ENCODE peak calls at places on chromosomes 7 and 10, in eight cellular contexts. One of them, this sample, is unnamed.

GRCh38 chr7:120550494-120551048 is 277.6 kb downstream of the KCND2 start:
- DNase-seq in GM12878: no peak
- DNase-seq in GM12865: peak; percentile 38
- DNase-seq in AG09319: no peak
- DNase-seq in AG10803: peak; percentile 4
- DNase-seq in CD8-positive, alpha-beta T cell: no peak
- DNase-seq in retinal pigment epithelial cell: no peak
- DNase-seq in uterus: no peak
- DNase-seq in this sample: no peak

GRCh38 chr7:66844552-66845381 is 76.3 kb upstream of the TMEM248 start:
- DNase-seq in retinal pigment epithelial cell: peak; percentile 88
- DNase-seq in CD8-positive, alpha-beta T cell: peak; percentile 99
- DNase-seq in AG10803: peak; percentile 97
- DNase-seq in GM12865: peak; percentile 99
- DNase-seq in AG09319: peak; percentile 97
- DNase-seq in uterus: peak; percentile 100
- DNase-seq in GM12878: peak; percentile 92
- DNase-seq in this sample: peak; percentile 95

GRCh38 chr7:121447939-121448338 is 51.8 kb upstream of the FAM3C start:
- DNase-seq in AG10803: no peak
- DNase-seq in GM12878: no peak
- DNase-seq in uterus: no peak
- DNase-seq in retinal pigment epithelial cell: no peak
- DNase-seq in CD8-positive, alpha-beta T cell: no peak
- DNase-seq in AG09319: no peak
- DNase-seq in GM12865: no peak
- DNase-seq in this sample: no peak

GRCh38 chr7:1987084-1987535 is 245.6 kb downstream of the MAD1L1 start:
- DNase-seq in CD8-positive, alpha-beta T cell: no peak
- DNase-seq in uterus: no peak
- DNase-seq in AG10803: no peak
- DNase-seq in retinal pigment epithelial cell: no peak
- DNase-seq in AG09319: no peak
- DNase-seq in GM12865: no peak
- DNase-seq in GM12878: no peak
- DNase-seq in this sample: no peak

GRCh38 chr7:120554960-120555571 is 282.1 kb downstream of the KCND2 start:
- DNase-seq in GM12878: peak; percentile 45
- DNase-seq in GM12865: peak; percentile 76
- DNase-seq in uterus: peak; percentile 24
- DNase-seq in retinal pigment epithelial cell: peak; percentile 22
- DNase-seq in AG09319: peak; percentile 7
- DNase-seq in CD8-positive, alpha-beta T cell: no peak
- DNase-seq in AG10803: peak; percentile 36
- DNase-seq in this sample: peak; percentile 9

GRCh38 chr10:121041906-121042305 is 190.7 kb downstream of the WDR11 start:
- DNase-seq in GM12878: no peak
- DNase-seq in CD8-positive, alpha-beta T cell: no peak
- DNase-seq in retinal pigment epithelial cell: no peak
- DNase-seq in AG09319: no peak
- DNase-seq in GM12865: no peak
- DNase-seq in uterus: no peak
- DNase-seq in AG10803: no peak
- DNase-seq in this sample: no peak

GRCh38 chr7:64793106-64793755 is 997 bp upstream of the ZNF138 start:
- DNase-seq in retinal pigment epithelial cell: no peak
- DNase-seq in GM12878: no peak
- DNase-seq in GM12865: no peak
- DNase-seq in uterus: no peak
- DNase-seq in CD8-positive, alpha-beta T cell: no peak
- DNase-seq in AG10803: peak; percentile 1
- DNase-seq in AG09319: no peak
- DNase-seq in this sample: no peak

GRCh38 chr7:25851332-25852248 is 300.4 kb upstream of the NFE2L3 start:
- DNase-seq in CD8-positive, alpha-beta T cell: no peak
- DNase-seq in retinal pigment epithelial cell: peak; percentile 39
- DNase-seq in uterus: peak; percentile 93
- DNase-seq in AG10803: peak; percentile 76
- DNase-seq in GM12878: no peak
- DNase-seq in AG09319: no peak
- DNase-seq in GM12865: peak; percentile 76
- DNase-seq in this sample: no peak

GRCh38 chr7:30845426-30846135 is 66.1 kb upstream of the AQP1 start:
- DNase-seq in CD8-positive, alpha-beta T cell: no peak
- DNase-seq in AG09319: no peak
- DNase-seq in GM12865: no peak
- DNase-seq in GM12878: no peak
- DNase-seq in uterus: peak; percentile 57
- DNase-seq in retinal pigment epithelial cell: peak; percentile 44
- DNase-seq in AG10803: peak; percentile 58
- DNase-seq in this sample: no peak

GRCh38 chr7:80890391-80890790 is 28.5 kb downstream of the SEMA3C start:
- DNase-seq in GM12878: no peak
- DNase-seq in uterus: no peak
- DNase-seq in GM12865: no peak
- DNase-seq in retinal pigment epithelial cell: no peak
- DNase-seq in CD8-positive, alpha-beta T cell: no peak
- DNase-seq in AG10803: no peak
- DNase-seq in AG09319: no peak
- DNase-seq in this sample: no peak

GRCh38 chr10:51683031-51683830 is 16.2 kb downstream of the CSTF2T start:
- DNase-seq in CD8-positive, alpha-beta T cell: no peak
- DNase-seq in AG09319: peak; percentile 64
- DNase-seq in AG10803: peak; percentile 90
- DNase-seq in retinal pigment epithelial cell: no peak
- DNase-seq in GM12865: no peak
- DNase-seq in GM12878: no peak
- DNase-seq in uterus: no peak
- DNase-seq in this sample: no peak

GRCh38 chr7:95609277-95609971 is 13.1 kb upstream of the PDK4 start:
- DNase-seq in retinal pigment epithelial cell: no peak
- DNase-seq in AG09319: no peak
- DNase-seq in AG10803: peak; percentile 72
- DNase-seq in uterus: peak; percentile 55
- DNase-seq in GM12865: no peak
- DNase-seq in CD8-positive, alpha-beta T cell: no peak
- DNase-seq in GM12878: no peak
- DNase-seq in this sample: peak; percentile 24

GRCh38 chr7:142249918-142250317 is 7.9 kb downstream of the PRSS58 start:
- DNase-seq in AG10803: no peak
- DNase-seq in AG09319: no peak
- DNase-seq in uterus: no peak
- DNase-seq in CD8-positive, alpha-beta T cell: no peak
- DNase-seq in GM12878: no peak
- DNase-seq in GM12865: no peak
- DNase-seq in retinal pigment epithelial cell: no peak
- DNase-seq in this sample: no peak

GRCh38 chr10:5976689-5977470 is 463 bp downstream of the IL15RA start:
- DNase-seq in GM12865: peak; percentile 57
- DNase-seq in AG09319: peak; percentile 7
- DNase-seq in AG10803: peak; percentile 57
- DNase-seq in retinal pigment epithelial cell: no peak
- DNase-seq in CD8-positive, alpha-beta T cell: no peak
- DNase-seq in uterus: peak; percentile 66
- DNase-seq in GM12878: no peak
- DNase-seq in this sample: no peak

GRCh38 chr10:11373626-11374310 is 237.7 kb downstream of the USP6NL start:
- DNase-seq in retinal pigment epithelial cell: no peak
- DNase-seq in AG09319: no peak
- DNase-seq in GM12865: no peak
- DNase-seq in AG10803: no peak
- DNase-seq in GM12878: no peak
- DNase-seq in CD8-positive, alpha-beta T cell: no peak
- DNase-seq in uterus: no peak
- DNase-seq in this sample: no peak

GRCh38 chr7:127239814-127240213 is 12.9 kb downstream of the GRM8 start:
- DNase-seq in AG09319: no peak
- DNase-seq in GM12865: peak; percentile 20
- DNase-seq in GM12878: no peak
- DNase-seq in AG10803: no peak
- DNase-seq in uterus: no peak
- DNase-seq in retinal pigment epithelial cell: no peak
- DNase-seq in CD8-positive, alpha-beta T cell: no peak
- DNase-seq in this sample: no peak

GRCh38 chr7:2820508-2820934 is 23.6 kb downstream of the GNA12 start:
- DNase-seq in CD8-positive, alpha-beta T cell: no peak
- DNase-seq in AG09319: peak; percentile 78
- DNase-seq in AG10803: peak; percentile 97
- DNase-seq in GM12878: no peak
- DNase-seq in GM12865: no peak
- DNase-seq in retinal pigment epithelial cell: peak; percentile 57
- DNase-seq in uterus: peak; percentile 86
- DNase-seq in this sample: peak; percentile 73

GRCh38 chr10:6033954-6034353 is 28.2 kb downstream of the IL2RA start:
- DNase-seq in CD8-positive, alpha-beta T cell: no peak
- DNase-seq in AG10803: peak; percentile 68
- DNase-seq in AG09319: no peak
- DNase-seq in GM12878: no peak
- DNase-seq in GM12865: no peak
- DNase-seq in retinal pigment epithelial cell: peak; percentile 3
- DNase-seq in uterus: no peak
- DNase-seq in this sample: no peak

GRCh38 chr10:77833792-77834191 is 92.8 kb downstream of the DLG5 start:
- DNase-seq in CD8-positive, alpha-beta T cell: no peak
- DNase-seq in AG09319: no peak
- DNase-seq in retinal pigment epithelial cell: no peak
- DNase-seq in GM12878: no peak
- DNase-seq in GM12865: no peak
- DNase-seq in AG10803: no peak
- DNase-seq in uterus: no peak
- DNase-seq in this sample: no peak

GRCh38 chr10:71221586-71222202 is 9.3 kb downstream of the UNC5B start:
- DNase-seq in AG10803: no peak
- DNase-seq in retinal pigment epithelial cell: no peak
- DNase-seq in GM12878: no peak
- DNase-seq in GM12865: no peak
- DNase-seq in CD8-positive, alpha-beta T cell: no peak
- DNase-seq in uterus: no peak
- DNase-seq in AG09319: no peak
- DNase-seq in this sample: no peak

GRCh38 chr7:158682456-158682855 is 22.1 kb downstream of the NCAPG2 start:
- DNase-seq in AG10803: peak; percentile 28
- DNase-seq in CD8-positive, alpha-beta T cell: no peak
- DNase-seq in uterus: no peak
- DNase-seq in GM12865: no peak
- DNase-seq in AG09319: no peak
- DNase-seq in GM12878: no peak
- DNase-seq in retinal pigment epithelial cell: no peak
- DNase-seq in this sample: no peak

GRCh38 chr7:47666164-47666862 is 84.4 kb upstream of the TNS3 start:
- DNase-seq in uterus: no peak
- DNase-seq in retinal pigment epithelial cell: peak; percentile 80
- DNase-seq in CD8-positive, alpha-beta T cell: no peak
- DNase-seq in AG09319: no peak
- DNase-seq in GM12865: no peak
- DNase-seq in GM12878: no peak
- DNase-seq in AG10803: peak; percentile 43
- DNase-seq in this sample: no peak

GRCh38 chr7:81155654-81156373 is 237.0 kb upstream of the SEMA3C start:
- DNase-seq in GM12878: no peak
- DNase-seq in AG09319: no peak
- DNase-seq in uterus: no peak
- DNase-seq in AG10803: no peak
- DNase-seq in GM12865: no peak
- DNase-seq in retinal pigment epithelial cell: no peak
- DNase-seq in CD8-positive, alpha-beta T cell: no peak
- DNase-seq in this sample: no peak

DNA sequence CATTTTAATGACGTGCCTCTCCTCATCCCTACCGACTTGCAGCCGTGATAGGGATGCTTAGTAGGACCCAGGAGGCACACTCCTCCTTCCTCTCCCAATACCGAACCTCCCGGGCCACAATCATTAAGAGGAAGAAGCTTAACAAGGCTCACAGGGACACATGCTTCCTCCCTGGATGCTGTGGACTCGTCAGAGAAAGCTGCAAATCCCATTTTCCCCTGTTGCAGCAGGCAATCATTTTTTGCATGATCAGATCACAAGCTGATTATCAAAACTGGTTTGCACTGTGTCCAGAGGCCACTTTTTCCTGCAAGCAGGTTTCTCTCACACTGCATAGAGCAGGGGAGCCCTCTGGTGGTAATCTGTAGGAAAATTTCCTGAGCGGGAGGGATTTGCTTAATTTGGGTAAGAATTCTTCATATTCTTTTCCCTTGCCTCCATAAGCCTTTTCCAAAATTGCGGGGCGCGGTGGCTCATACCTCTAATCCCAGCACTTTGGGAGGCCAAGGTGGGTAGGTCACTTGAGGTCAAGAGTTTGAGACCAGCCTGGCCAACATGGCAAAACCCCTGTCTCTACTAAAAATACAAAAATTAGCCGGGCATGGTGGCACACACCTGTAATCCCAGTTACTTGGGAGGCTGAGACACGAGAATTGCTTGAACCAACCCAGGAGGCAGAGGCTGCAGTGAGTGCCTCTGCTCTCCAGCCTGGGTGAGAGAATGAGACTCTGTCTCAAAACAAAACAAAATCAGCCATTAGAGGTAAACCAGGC is 16.1 kb upstream of the LAMB4 start:
- DNase-seq in GM12878: peak; percentile 12
- DNase-seq in retinal pigment epithelial cell: peak; percentile 61
- DNase-seq in uterus: peak; percentile 63
- DNase-seq in AG10803: peak; percentile 80
- DNase-seq in AG09319: peak; percentile 64
- DNase-seq in GM12865: peak; percentile 76
- DNase-seq in CD8-positive, alpha-beta T cell: no peak
- DNase-seq in this sample: peak; percentile 80
- TF ChIP-seq CTCF in GM12878: peak; percentile 89
- TF ChIP-seq CTCF in retinal pigment epithelial cell: peak; percentile 98
- TF ChIP-seq CTCF in uterus: peak; percentile 97
- TF ChIP-seq CTCF in AG10803: peak; percentile 98
- TF ChIP-seq CTCF in AG09319: peak; percentile 91
- TF ChIP-seq CTCF in GM12865: peak; percentile 89
- TF ChIP-seq CTCF in CD8-positive, alpha-beta T cell: peak; percentile 64
- TF ChIP-seq CTCF in this sample: peak; percentile 90

GRCh38 chr7:12434012-12434642 is 30.5 kb upstream of the VWDE start:
- DNase-seq in GM12878: no peak
- DNase-seq in AG10803: no peak
- DNase-seq in uterus: no peak
- DNase-seq in GM12865: no peak
- DNase-seq in AG09319: no peak
- DNase-seq in CD8-positive, alpha-beta T cell: no peak
- DNase-seq in retinal pigment epithelial cell: no peak
- DNase-seq in this sample: no peak
- TF ChIP-seq CTCF in GM12878: peak; percentile 33
- TF ChIP-seq CTCF in AG10803: peak; percentile 39
- TF ChIP-seq CTCF in uterus: no peak
- TF ChIP-seq CTCF in GM12865: peak; percentile 28
- TF ChIP-seq CTCF in AG09319: peak; percentile 39
- TF ChIP-seq CTCF in CD8-positive, alpha-beta T cell: peak; percentile 42
- TF ChIP-seq CTCF in retinal pigment epithelial cell: peak; percentile 59
- TF ChIP-seq CTCF in this sample: peak; percentile 30

GRCh38 chr10:7826971-7827370 is 8.7 kb downstream of the TAF3 start:
- DNase-seq in retinal pigment epithelial cell: peak; percentile 19
- DNase-seq in AG09319: no peak
- DNase-seq in AG10803: peak; percentile 19
- DNase-seq in GM12878: no peak
- DNase-seq in GM12865: no peak
- DNase-seq in CD8-positive, alpha-beta T cell: no peak
- DNase-seq in uterus: no peak
- DNase-seq in this sample: peak; percentile 9
- TF ChIP-seq CTCF in retinal pigment epithelial cell: peak; percentile 40
- TF ChIP-seq CTCF in AG09319: no peak
- TF ChIP-seq CTCF in AG10803: no peak
- TF ChIP-seq CTCF in GM12878: no peak
- TF ChIP-seq CTCF in GM12865: no peak
- TF ChIP-seq CTCF in CD8-positive, alpha-beta T cell: no peak
- TF ChIP-seq CTCF in uterus: no peak
- TF ChIP-seq CTCF in this sample: no peak

GRCh38 chr7:140661124-140661523 is 11.6 kb upstream of the ADCK2 start:
- DNase-seq in uterus: no peak
- DNase-seq in AG09319: no peak
- DNase-seq in retinal pigment epithelial cell: no peak
- DNase-seq in GM12878: no peak
- DNase-seq in AG10803: no peak
- DNase-seq in GM12865: no peak
- DNase-seq in CD8-positive, alpha-beta T cell: no peak
- DNase-seq in this sample: no peak
- TF ChIP-seq CTCF in uterus: no peak
- TF ChIP-seq CTCF in AG09319: peak; percentile 28
- TF ChIP-seq CTCF in retinal pigment epithelial cell: peak; percentile 19
- TF ChIP-seq CTCF in GM12878: no peak
- TF ChIP-seq CTCF in AG10803: peak; percentile 28
- TF ChIP-seq CTCF in GM12865: no peak
- TF ChIP-seq CTCF in CD8-positive, alpha-beta T cell: no peak
- TF ChIP-seq CTCF in this sample: peak; percentile 11